ENCODE peak calls at places on chromosomes 6 and 20, in ten cellular contexts. G is EL; L is thoracic aorta; F is heart right ventricle; P is renal cortical epithelial cell; O is activated naive CD4-positive, alpha-beta T cell; N is HFF-Myc; X is stimulated activated CD4-positive, alpha-beta T cell treated with anti-CD3 and anti-CD28 coated beads, TNF-alpha, amount 100 ng/mL, for 48 hours; J is NAMALWA; T is colonic mucosa. R is an unnamed sample.

GRCh38 chr6:134047673-134048072 is 4.8 kb downstream of the SLC2A12 start:
- DNase-seq in G (no peak), L (no peak), F (peak; percentile 55), P (no peak), O (no peak), N (no peak), X (no peak), J (no peak), T (no peak), R (no peak)

GRCh38 chr6:105136433-105137350 is 43.1 kb downstream of the POPDC3 start:
- DNase-seq in G (peak; percentile 71), L (no peak), F (peak; percentile 77), P (no peak), O (no peak), N (no peak), X (no peak), J (no peak), T (peak; percentile 39), R (no peak)

GRCh38 chr6:135251964-135252429 is 70.9 kb downstream of the MYB start:
- DNase-seq in G (peak; percentile 61), L (no peak), F (no peak), P (no peak), O (no peak), N (no peak), X (no peak), J (no peak), T (no peak), R (no peak)

GRCh38 chr6:31761343-31761742 is 1.1 kb upstream of the SAPCD1 start:
- DNase-seq in G (no peak), L (no peak), F (no peak), P (no peak), O (no peak), N (no peak), X (no peak), J (no peak), T (no peak), R (no peak)

GRCh38 chr6:99709062-99709461 is 102.4 kb downstream of the PRDM13 start:
- DNase-seq in G (no peak), L (no peak), F (no peak), P (no peak), O (no peak), N (no peak), X (no peak), J (no peak), T (no peak), R (no peak)

GRCh38 chr20:25276533-25277050 is 28.7 kb downstream of the PYGB start:
- DNase-seq in G (no peak), L (no peak), F (no peak), P (no peak), O (no peak), N (no peak), X (no peak), J (no peak), T (no peak), R (no peak)

GRCh38 chr20:62792940-62793756 is 3.1 kb upstream of the MRGBP start:
- DNase-seq in G (no peak), L (no peak), F (no peak), P (no peak), O (no peak), N (no peak), X (no peak), J (no peak), T (no peak), R (no peak)

GRCh38 chr20:47789081-47789998 is 4.1 kb upstream of the SULF2 start:
- DNase-seq in G (no peak), L (no peak), F (no peak), P (no peak), O (no peak), N (peak; percentile 89), X (no peak), J (no peak), T (no peak), R (no peak)